ENCODE peak calls at places on chromosomes 16 and 17, in four cellular contexts. One of them, this sample, is unnamed.

GRCh38 chr16:31201511-31202401 is 804 bp downstream of the PYCARD start:
- DNase-seq in stimulated activated CD4-positive, alpha-beta T cell treated with anti-CD3 and anti-CD28 coated beads, Interleukin-2, amount 100 ng/mL, for 48 hours: no peak
- DNase-seq in germinal center: peak; percentile 86
- DNase-seq in HCEC 1CT: no peak
- DNase-seq in this sample: no peak

GRCh38 chr17:80441133-80441578 is 26.2 kb downstream of the ENDOV start:
- DNase-seq in germinal center: peak; percentile 69
- DNase-seq in HCEC 1CT: no peak
- DNase-seq in stimulated activated CD4-positive, alpha-beta T cell treated with anti-CD3 and anti-CD28 coated beads, Interleukin-2, amount 100 ng/mL, for 48 hours: peak; percentile 53
- DNase-seq in this sample: no peak

GRCh38 chr17:6546069-6546718 is 10.2 kb downstream of the PITPNM3 start:
- DNase-seq in HCEC 1CT: peak; percentile 34
- DNase-seq in germinal center: no peak
- DNase-seq in stimulated activated CD4-positive, alpha-beta T cell treated with anti-CD3 and anti-CD28 coated beads, Interleukin-2, amount 100 ng/mL, for 48 hours: no peak
- DNase-seq in this sample: no peak

GRCh38 chr16:53053967-53054669 is 673 bp upstream of the CHD9 start:
- DNase-seq in stimulated activated CD4-positive, alpha-beta T cell treated with anti-CD3 and anti-CD28 coated beads, Interleukin-2, amount 100 ng/mL, for 48 hours: no peak
- DNase-seq in germinal center: peak; percentile 27
- DNase-seq in HCEC 1CT: no peak
- DNase-seq in this sample: no peak

GRCh38 chr16:81716478-81717210 is 62.4 kb upstream of the PLCG2 start:
- DNase-seq in HCEC 1CT: no peak
- DNase-seq in stimulated activated CD4-positive, alpha-beta T cell treated with anti-CD3 and anti-CD28 coated beads, Interleukin-2, amount 100 ng/mL, for 48 hours: no peak
- DNase-seq in germinal center: no peak
- DNase-seq in this sample: no peak

GRCh38 chr16:1655269-1655807 is 22.7 kb upstream of the JPT2 start:
- DNase-seq in HCEC 1CT: no peak
- DNase-seq in stimulated activated CD4-positive, alpha-beta T cell treated with anti-CD3 and anti-CD28 coated beads, Interleukin-2, amount 100 ng/mL, for 48 hours: no peak
- DNase-seq in germinal center: no peak
- DNase-seq in this sample: no peak

GRCh38 chr17:73581379-73581778 is 62.9 kb downstream of the SDK2 start:
- DNase-seq in HCEC 1CT: no peak
- DNase-seq in stimulated activated CD4-positive, alpha-beta T cell treated with anti-CD3 and anti-CD28 coated beads, Interleukin-2, amount 100 ng/mL, for 48 hours: no peak
- DNase-seq in germinal center: no peak
- DNase-seq in this sample: no peak

GRCh38 chr16:74743045-74743667 is 31.5 kb downstream of the FA2H start:
- DNase-seq in HCEC 1CT: no peak
- DNase-seq in stimulated activated CD4-positive, alpha-beta T cell treated with anti-CD3 and anti-CD28 coated beads, Interleukin-2, amount 100 ng/mL, for 48 hours: no peak
- DNase-seq in germinal center: no peak
- DNase-seq in this sample: no peak

GRCh38 chr16:54026456-54026855 is 260.1 kb downstream of the IRX3 start:
- DNase-seq in germinal center: no peak
- DNase-seq in HCEC 1CT: no peak
- DNase-seq in stimulated activated CD4-positive, alpha-beta T cell treated with anti-CD3 and anti-CD28 coated beads, Interleukin-2, amount 100 ng/mL, for 48 hours: no peak
- DNase-seq in this sample: no peak

GRCh38 chr17:62628845-62629555 is 1.5 kb downstream of the MRC2 start:
- DNase-seq in HCEC 1CT: peak; percentile 13
- DNase-seq in germinal center: no peak
- DNase-seq in stimulated activated CD4-positive, alpha-beta T cell treated with anti-CD3 and anti-CD28 coated beads, Interleukin-2, amount 100 ng/mL, for 48 hours: no peak
- DNase-seq in this sample: no peak

GRCh38 chr16:86517652-86518258 is 7.4 kb downstream of the FOXF1 start:
- DNase-seq in stimulated activated CD4-positive, alpha-beta T cell treated with anti-CD3 and anti-CD28 coated beads, Interleukin-2, amount 100 ng/mL, for 48 hours: no peak
- DNase-seq in germinal center: no peak
- DNase-seq in HCEC 1CT: peak; percentile 82
- DNase-seq in this sample: no peak

GRCh38 chr17:10735821-10736220 is 6.0 kb upstream of the TMEM220 start:
- DNase-seq in HCEC 1CT: no peak
- DNase-seq in germinal center: no peak
- DNase-seq in stimulated activated CD4-positive, alpha-beta T cell treated with anti-CD3 and anti-CD28 coated beads, Interleukin-2, amount 100 ng/mL, for 48 hours: no peak
- DNase-seq in this sample: no peak

GRCh38 chr17:17840751-17841591 is 4.2 kb upstream of the SREBF1 start:
- DNase-seq in stimulated activated CD4-positive, alpha-beta T cell treated with anti-CD3 and anti-CD28 coated beads, Interleukin-2, amount 100 ng/mL, for 48 hours: no peak
- DNase-seq in germinal center: no peak
- DNase-seq in HCEC 1CT: peak; percentile 57
- DNase-seq in this sample: no peak

GRCh38 chr17:233473-233941 is 52.1 kb upstream of the DOC2B start:
- DNase-seq in germinal center: no peak
- DNase-seq in stimulated activated CD4-positive, alpha-beta T cell treated with anti-CD3 and anti-CD28 coated beads, Interleukin-2, amount 100 ng/mL, for 48 hours: no peak
- DNase-seq in HCEC 1CT: no peak
- DNase-seq in this sample: no peak

GRCh38 chr17:73588291-73589095 is 55.8 kb downstream of the SDK2 start:
- DNase-seq in germinal center: no peak
- DNase-seq in HCEC 1CT: no peak
- DNase-seq in stimulated activated CD4-positive, alpha-beta T cell treated with anti-CD3 and anti-CD28 coated beads, Interleukin-2, amount 100 ng/mL, for 48 hours: no peak
- DNase-seq in this sample: no peak

GRCh38 chr17:72715906-72716572 is 376.4 kb downstream of the SLC39A11 start:
- DNase-seq in stimulated activated CD4-positive, alpha-beta T cell treated with anti-CD3 and anti-CD28 coated beads, Interleukin-2, amount 100 ng/mL, for 48 hours: no peak
- DNase-seq in HCEC 1CT: peak; percentile 93
- DNase-seq in germinal center: no peak
- DNase-seq in this sample: no peak

GRCh38 chr16:87691686-87692079 is 74.1 kb downstream of the KLHDC4 start:
- DNase-seq in HCEC 1CT: no peak
- DNase-seq in stimulated activated CD4-positive, alpha-beta T cell treated with anti-CD3 and anti-CD28 coated beads, Interleukin-2, amount 100 ng/mL, for 48 hours: no peak
- DNase-seq in germinal center: no peak
- DNase-seq in this sample: no peak

GRCh38 chr16:2460916-2461315 is 1.0 kb downstream of the TEDC2 start:
- DNase-seq in stimulated activated CD4-positive, alpha-beta T cell treated with anti-CD3 and anti-CD28 coated beads, Interleukin-2, amount 100 ng/mL, for 48 hours: no peak
- DNase-seq in germinal center: no peak
- DNase-seq in HCEC 1CT: no peak
- DNase-seq in this sample: no peak

GRCh38 chr17:16443390-16444257 is 28.3 kb downstream of the TRPV2 start:
- DNase-seq in stimulated activated CD4-positive, alpha-beta T cell treated with anti-CD3 and anti-CD28 coated beads, Interleukin-2, amount 100 ng/mL, for 48 hours: no peak
- DNase-seq in HCEC 1CT: no peak
- DNase-seq in germinal center: no peak
- DNase-seq in this sample: no peak

GRCh38 chr17:82086941-82087906 is 10.8 kb downstream of the FASN start:
- DNase-seq in germinal center: no peak
- DNase-seq in stimulated activated CD4-positive, alpha-beta T cell treated with anti-CD3 and anti-CD28 coated beads, Interleukin-2, amount 100 ng/mL, for 48 hours: no peak
- DNase-seq in HCEC 1CT: no peak
- DNase-seq in this sample: no peak

GRCh38 chr16:3022697-3023414 is 886 bp downstream of the HCFC1R1 start:
- DNase-seq in stimulated activated CD4-positive, alpha-beta T cell treated with anti-CD3 and anti-CD28 coated beads, Interleukin-2, amount 100 ng/mL, for 48 hours: no peak
- DNase-seq in HCEC 1CT: no peak
- DNase-seq in germinal center: no peak
- DNase-seq in this sample: no peak

GRCh38 chr16:88941051-88941932 is 35.7 kb downstream of the CBFA2T3 start:
- DNase-seq in germinal center: peak; percentile 70
- DNase-seq in HCEC 1CT: no peak
- DNase-seq in stimulated activated CD4-positive, alpha-beta T cell treated with anti-CD3 and anti-CD28 coated beads, Interleukin-2, amount 100 ng/mL, for 48 hours: no peak
- DNase-seq in this sample: no peak

GRCh38 chr16:27366687-27367462 is 35.1 kb upstream of the IL21R start:
- DNase-seq in HCEC 1CT: no peak
- DNase-seq in germinal center: peak; percentile 50
- DNase-seq in stimulated activated CD4-positive, alpha-beta T cell treated with anti-CD3 and anti-CD28 coated beads, Interleukin-2, amount 100 ng/mL, for 48 hours: no peak
- DNase-seq in this sample: no peak

GRCh38 chr17:19973146-19973545 is 4.5 kb downstream of the AKAP10 start:
- DNase-seq in stimulated activated CD4-positive, alpha-beta T cell treated with anti-CD3 and anti-CD28 coated beads, Interleukin-2, amount 100 ng/mL, for 48 hours: no peak
- DNase-seq in HCEC 1CT: no peak
- DNase-seq in germinal center: no peak
- DNase-seq in this sample: no peak

GRCh38 chr16:19071811-19072777 is 4.7 kb downstream of the COQ7 start:
- DNase-seq in HCEC 1CT: peak; percentile 33
- DNase-seq in stimulated activated CD4-positive, alpha-beta T cell treated with anti-CD3 and anti-CD28 coated beads, Interleukin-2, amount 100 ng/mL, for 48 hours: peak; percentile 62
- DNase-seq in germinal center: peak; percentile 40
- DNase-seq in this sample: no peak

GRCh38 chr16:66070140-66070887 is 296.2 kb upstream of the CDH5 start:
- DNase-seq in stimulated activated CD4-positive, alpha-beta T cell treated with anti-CD3 and anti-CD28 coated beads, Interleukin-2, amount 100 ng/mL, for 48 hours: no peak
- DNase-seq in germinal center: no peak
- DNase-seq in HCEC 1CT: no peak
- DNase-seq in this sample: no peak

GRCh38 chr16:89431616-89432015 is 58.7 kb downstream of the ANKRD11 start:
- DNase-seq in stimulated activated CD4-positive, alpha-beta T cell treated with anti-CD3 and anti-CD28 coated beads, Interleukin-2, amount 100 ng/mL, for 48 hours: no peak
- DNase-seq in HCEC 1CT: no peak
- DNase-seq in germinal center: no peak
- DNase-seq in this sample: no peak

GRCh38 chr17:62675260-62675659 is 47.8 kb downstream of the MRC2 start:
- DNase-seq in germinal center: no peak
- DNase-seq in stimulated activated CD4-positive, alpha-beta T cell treated with anti-CD3 and anti-CD28 coated beads, Interleukin-2, amount 100 ng/mL, for 48 hours: no peak
- DNase-seq in HCEC 1CT: no peak
- DNase-seq in this sample: no peak

GRCh38 chr16:3022208-3022696 is 1.5 kb downstream of the HCFC1R1 start:
- DNase-seq in HCEC 1CT: peak; percentile 98
- DNase-seq in stimulated activated CD4-positive, alpha-beta T cell treated with anti-CD3 and anti-CD28 coated beads, Interleukin-2, amount 100 ng/mL, for 48 hours: peak; percentile 85
- DNase-seq in germinal center: no peak
- DNase-seq in this sample: no peak

GRCh38 chr17:10116676-10117075 is 81.7 kb downstream of the GAS7 start:
- DNase-seq in germinal center: no peak
- DNase-seq in stimulated activated CD4-positive, alpha-beta T cell treated with anti-CD3 and anti-CD28 coated beads, Interleukin-2, amount 100 ng/mL, for 48 hours: no peak
- DNase-seq in HCEC 1CT: no peak
- DNase-seq in this sample: no peak

GRCh38 chr17:57701121-57701520 is 44.0 kb downstream of the CCDC182 start:
- DNase-seq in germinal center: no peak
- DNase-seq in stimulated activated CD4-positive, alpha-beta T cell treated with anti-CD3 and anti-CD28 coated beads, Interleukin-2, amount 100 ng/mL, for 48 hours: no peak
- DNase-seq in HCEC 1CT: no peak
- DNase-seq in this sample: no peak

GRCh38 chr17:78797213-78797612 is 15.1 kb upstream of the CYTH1 start:
- DNase-seq in germinal center: no peak
- DNase-seq in HCEC 1CT: no peak
- DNase-seq in stimulated activated CD4-positive, alpha-beta T cell treated with anti-CD3 and anti-CD28 coated beads, Interleukin-2, amount 100 ng/mL, for 48 hours: no peak
- DNase-seq in this sample: no peak

GRCh38 chr17:60142872-60143499 is 6.8 kb upstream of the CA4 start:
- DNase-seq in HCEC 1CT: peak; percentile 92
- DNase-seq in stimulated activated CD4-positive, alpha-beta T cell treated with anti-CD3 and anti-CD28 coated beads, Interleukin-2, amount 100 ng/mL, for 48 hours: peak; percentile 76
- DNase-seq in germinal center: peak; percentile 50
- DNase-seq in this sample: no peak

GRCh38 chr17:57243171-57243622 is 13.1 kb upstream of the MSI2 start:
- DNase-seq in germinal center: peak; percentile 83
- DNase-seq in HCEC 1CT: peak; percentile 53
- DNase-seq in stimulated activated CD4-positive, alpha-beta T cell treated with anti-CD3 and anti-CD28 coated beads, Interleukin-2, amount 100 ng/mL, for 48 hours: peak; percentile 79
- DNase-seq in this sample: peak; percentile 47